ENCODE peak calls at places on chromosome 20, in five cellular contexts. P is mucosa of descending colon, U is left ventricle myocardium inferior, A is transverse colon, D is pancreas. O is an unnamed sample.

GRCh38 chr20:46974669-46975434 is 80.2 kb downstream of the EYA2 start:
- DNase-seq in P (no peak), U (no peak), A (no peak), D (no peak), O (no peak)

GRCh38 chr20:31945790-31946189 is 6.1 kb downstream of the PDRG1 start:
- DNase-seq in P (no peak), U (no peak), A (no peak), D (no peak), O (no peak)

GRCh38 chr20:24672181-24672880 is 202.9 kb downstream of the SYNDIG1 start:
- DNase-seq in P (no peak), U (no peak), A (no peak), D (no peak), O (peak; percentile 54)

GRCh38 chr20:31949877-31950646 is 1.8 kb downstream of the PDRG1 start:
- DNase-seq in P (no peak), U (no peak), A (no peak), D (no peak), O (no peak)

GRCh38 chr20:49446808-49447207 is 35.7 kb downstream of the KCNB1 start:
- DNase-seq in P (peak; percentile 75), U (peak; percentile 84), A (peak; percentile 69), D (peak; percentile 41), O (peak; percentile 89)

GRCh38 chr20:50303573-50304500 is 113.2 kb downstream of the CEBPB start:
- DNase-seq in P (peak; percentile 92), U (peak; percentile 85), A (peak; percentile 81), D (peak; percentile 77), O (peak; percentile 92)

GRCh38 chr20:6828794-6829423 is 61.4 kb downstream of the BMP2 start:
- DNase-seq in P (peak; percentile 93), U (peak; percentile 25), A (peak; percentile 71), D (peak; percentile 53), O (peak; percentile 70)

GRCh38 chr20:48052492-48052870 is 267.2 kb upstream of the SULF2 start:
- DNase-seq in P (no peak), U (no peak), A (no peak), D (no peak), O (no peak)

GRCh38 chr20:40892642-40893041 is 136.0 kb upstream of the TOP1 start:
- DNase-seq in P (no peak), U (no peak), A (no peak), D (no peak), O (no peak)

GRCh38 chr20:4056880-4057279 is 41.5 kb upstream of the RNF24 start:
- DNase-seq in P (no peak), U (no peak), A (no peak), D (no peak), O (no peak)

GRCh38 chr20:58028123-58028522 is 200.3 kb downstream of the ANKRD60 start:
- DNase-seq in P (peak; percentile 67), U (no peak), A (peak; percentile 38), D (no peak), O (no peak)

GRCh38 chr20:15930324-15931305 is 642.6 kb downstream of the KIF16B start:
- DNase-seq in P (peak; percentile 9), U (no peak), A (no peak), D (no peak), O (no peak)

GRCh38 chr20:31566658-31567379 is 38.3 kb upstream of the ID1 start:
- DNase-seq in P (no peak), U (no peak), A (peak; percentile 44), D (peak; percentile 47), O (no peak)

GRCh38 chr20:50237349-50237748 is 46.7 kb downstream of the CEBPB start:
- DNase-seq in P (no peak), U (no peak), A (no peak), D (peak; percentile 7), O (no peak)

GRCh38 chr20:7180261-7181045 is 413.0 kb downstream of the BMP2 start:
- DNase-seq in P (no peak), U (no peak), A (no peak), D (no peak), O (no peak)

GRCh38 chr20:41443667-41444066 is 77.0 kb upstream of the EMILIN3 start:
- DNase-seq in P (no peak), U (no peak), A (no peak), D (no peak), O (no peak)

GRCh38 chr20:3919352-3919751 is 30.2 kb downstream of the PANK2 start:
- DNase-seq in P (no peak), U (no peak), A (no peak), D (no peak), O (no peak)

GRCh38 chr20:11053310-11053709 is 379.5 kb upstream of the JAG1 start:
- DNase-seq in P (no peak), U (no peak), A (no peak), D (no peak), O (no peak)

GRCh38 chr20:9503530-9504251 is 10.7 kb upstream of the LAMP5 start:
- DNase-seq in P (peak; percentile 14), U (no peak), A (no peak), D (no peak), O (no peak)

GRCh38 chr20:24629668-24630067 is 160.2 kb downstream of the SYNDIG1 start:
- DNase-seq in P (no peak), U (no peak), A (no peak), D (no peak), O (no peak)

GRCh38 chr20:40687384-40688128 is 1.5 kb downstream of the MAFB start:
- DNase-seq in P (peak; percentile 38), U (peak; percentile 77), A (no peak), D (peak; percentile 74), O (no peak)

GRCh38 chr20:15065794-15066193 is 728.4 kb upstream of the FLRT3 start:
- DNase-seq in P (no peak), U (no peak), A (no peak), D (no peak), O (no peak)

GRCh38 chr20:6333110-6333509 is 210.3 kb upstream of the FERMT1 start:
- DNase-seq in P (no peak), U (no peak), A (no peak), D (no peak), O (no peak)

GRCh38 chr20:49717693-49718092 is 4.0 kb upstream of the B4GALT5 start:
- DNase-seq in P (no peak), U (no peak), A (no peak), D (no peak), O (no peak)

DNA sequence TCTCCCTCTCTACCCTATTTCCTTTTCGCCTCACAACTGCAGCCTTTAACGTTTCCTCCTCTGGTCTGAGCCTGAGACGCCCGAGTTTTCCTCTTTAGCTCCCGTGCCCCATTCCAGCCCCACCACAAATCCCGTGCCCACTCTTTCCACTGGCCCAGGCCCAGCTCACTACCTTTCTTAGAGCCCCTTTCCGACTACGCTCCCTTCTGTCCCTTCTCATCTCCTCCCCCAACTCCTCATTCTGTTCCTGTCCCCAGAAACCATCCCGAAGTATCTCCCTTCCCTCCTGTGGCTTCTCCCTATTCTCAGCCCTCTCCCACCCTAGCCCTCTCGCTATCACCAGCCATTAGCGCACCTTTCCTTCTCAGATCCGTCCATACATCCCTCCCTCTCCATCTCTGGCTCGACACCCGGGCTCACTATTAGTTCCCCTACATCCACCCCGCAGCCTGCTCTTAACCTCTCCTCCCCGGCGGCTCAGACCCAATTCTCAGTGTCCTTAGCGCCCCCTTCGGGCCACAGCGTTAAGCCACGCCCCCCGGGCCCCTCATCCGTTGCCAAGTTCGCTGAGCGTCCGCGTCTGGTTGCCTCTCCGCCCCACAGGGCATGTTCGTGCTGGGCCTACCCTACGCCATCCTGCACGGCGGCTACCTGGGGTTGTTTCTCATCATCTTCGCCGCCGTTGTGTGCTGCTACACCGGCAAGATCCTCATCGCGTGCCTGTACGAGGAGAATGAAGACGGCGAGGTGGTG is 2.7 kb downstream of the SLC32A1 start:
- DNase-seq in P (peak; percentile 26), U (no peak), A (no peak), D (no peak), O (no peak)
- H3K4me1 ChIP-seq in P (peaks cover 13% of the 10 kb centered on the region), U (peaks cover 63% of the 10 kb centered on the region), A (peaks cover 8% of the 10 kb centered on the region), D (no peaks in the 10 kb centered on the region), O (peaks cover 54% of the 10 kb centered on the region)

DNA sequence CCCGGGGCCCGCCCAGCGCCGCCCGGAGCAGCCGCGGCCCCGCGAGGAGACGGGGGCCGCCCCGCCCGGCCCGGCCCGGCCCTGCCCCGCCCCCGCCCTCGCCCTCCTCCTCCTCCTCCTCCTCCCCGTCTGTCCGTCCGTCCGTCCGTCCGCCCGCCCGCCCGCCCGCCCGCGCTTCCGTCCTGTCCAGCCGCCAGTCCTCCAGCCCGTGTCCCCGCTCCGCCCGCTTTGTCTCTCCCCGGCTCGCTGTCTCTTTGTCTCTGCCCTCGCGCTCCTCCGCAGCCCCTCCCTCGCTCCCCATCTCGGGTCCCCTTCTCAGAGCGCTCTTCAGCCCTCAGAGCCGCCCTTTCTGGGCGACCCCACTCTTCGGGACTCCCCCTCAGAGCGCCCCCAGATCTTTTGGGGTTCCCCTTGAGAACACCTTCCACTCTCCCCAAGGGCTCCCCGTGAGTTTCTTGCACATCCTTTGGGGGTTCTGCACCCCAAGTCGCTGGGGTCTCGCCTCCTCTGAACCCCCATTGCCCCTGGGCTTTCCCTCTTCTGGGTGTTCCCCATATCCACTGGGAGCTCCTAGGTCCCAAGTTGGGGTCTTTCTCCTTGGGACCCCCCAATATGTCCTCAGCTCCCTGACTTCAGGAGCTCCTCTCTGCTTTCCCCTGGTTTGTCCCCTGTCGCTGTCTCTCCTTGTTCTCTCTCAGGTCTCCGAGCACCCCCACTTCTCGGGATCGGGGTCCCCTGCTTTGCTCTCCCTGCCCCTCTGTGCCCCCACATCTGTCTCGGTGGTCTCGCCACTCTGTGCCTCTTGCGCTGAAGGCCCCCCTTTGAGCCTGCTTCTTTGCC is 79.5 kb upstream of the MYL9 start:
- DNase-seq in P (peak; percentile 61), U (peak; percentile 77), A (peak; percentile 60), D (peak; percentile 76), O (peak; percentile 86)
- H3K4me1 ChIP-seq in P (peaks cover 29% of the 10 kb centered on the region), U (peaks cover 59% of the 10 kb centered on the region), A (peaks cover 49% of the 10 kb centered on the region), D (peaks cover 30% of the 10 kb centered on the region), O (peaks cover 47% of the 10 kb centered on the region)

GRCh38 chr20:62483613-62484468 is 8.0 kb upstream of the GATA5 start:
- DNase-seq in P (no peak), U (no peak), A (no peak), D (no peak), O (no peak)
- H3K4me1 ChIP-seq in P (no peaks in the 10 kb centered on the region), U (peaks cover 38% of the 10 kb centered on the region), A (no peaks in the 10 kb centered on the region), D (peaks cover 16% of the 10 kb centered on the region), O (peaks cover 10% of the 10 kb centered on the region)

GRCh38 chr20:44207066-44207723 is 3.4 kb downstream of the OSER1 start:
- DNase-seq in P (no peak), U (no peak), A (no peak), D (no peak), O (no peak)

GRCh38 chr20:44206132-44206531 is 4.4 kb downstream of the OSER1 start:
- DNase-seq in P (no peak), U (no peak), A (no peak), D (no peak), O (no peak)

GRCh38 chr20:44204156-44204831 is 6.3 kb downstream of the OSER1 start:
- DNase-seq in P (no peak), U (no peak), A (no peak), D (no peak), O (no peak)

GRCh38 chr20:44203161-44203560 is 7.4 kb downstream of the OSER1 start:
- DNase-seq in P (no peak), U (no peak), A (no peak), D (no peak), O (no peak)

GRCh38 chr20:44204832-44205215 is 5.7 kb downstream of the OSER1 start:
- DNase-seq in P (no peak), U (no peak), A (no peak), D (no peak), O (no peak)
- H3K4me1 ChIP-seq in P (peaks cover 29% of the 10 kb centered on the region), U (peaks cover 97% of the 10 kb centered on the region), A (peaks cover 43% of the 10 kb centered on the region), D (peaks cover 43% of the 10 kb centered on the region), O (peaks cover 81% of the 10 kb centered on the region)

O was measured in tibial artery.